ENCODE peak calls at places on chromosomes 2 and 18, in eight cellular contexts. One of them, this sample, is unnamed.

GRCh38 chr18:12376034-12376717 is 851 bp downstream of the AFG3L2 start:
- DNase-seq in glutamatergic neuron: peak
- DNase-seq in uterus: no peak
- DNase-seq in GM13976: peak
- DNase-seq in fibroblast of lung: peak
- DNase-seq in adrenal gland: peak
- DNase-seq in cardiac muscle cell: peak
- DNase-seq in bronchial epithelial cell: peak
- DNase-seq in this sample: no peak

GRCh38 chr2:225011585-225011984 is 30.7 kb downstream of the DOCK10 start:
- DNase-seq in glutamatergic neuron: no peak
- DNase-seq in uterus: no peak
- DNase-seq in GM13976: no peak
- DNase-seq in fibroblast of lung: no peak
- DNase-seq in adrenal gland: no peak
- DNase-seq in cardiac muscle cell: no peak
- DNase-seq in bronchial epithelial cell: peak
- DNase-seq in this sample: no peak

GRCh38 chr2:122077771-122078170 is 322.3 kb downstream of the TSN start:
- DNase-seq in glutamatergic neuron: no peak
- DNase-seq in uterus: no peak
- DNase-seq in GM13976: no peak
- DNase-seq in fibroblast of lung: no peak
- DNase-seq in adrenal gland: no peak
- DNase-seq in cardiac muscle cell: no peak
- DNase-seq in bronchial epithelial cell: no peak
- DNase-seq in this sample: no peak

GRCh38 chr2:215002500-215002899 is 135.9 kb downstream of the ABCA12 start:
- DNase-seq in glutamatergic neuron: no peak
- DNase-seq in uterus: no peak
- DNase-seq in GM13976: peak
- DNase-seq in fibroblast of lung: peak
- DNase-seq in adrenal gland: peak
- DNase-seq in cardiac muscle cell: peak
- DNase-seq in bronchial epithelial cell: peak
- DNase-seq in this sample: peak

GRCh38 chr2:128276878-128277675 is 41.6 kb downstream of the HS6ST1 start:
- DNase-seq in glutamatergic neuron: no peak
- DNase-seq in uterus: no peak
- DNase-seq in GM13976: no peak
- DNase-seq in fibroblast of lung: no peak
- DNase-seq in adrenal gland: no peak
- DNase-seq in cardiac muscle cell: no peak
- DNase-seq in bronchial epithelial cell: no peak
- DNase-seq in this sample: no peak

GRCh38 chr18:79069792-79070151 is 578 bp downstream of the ATP9B start:
- DNase-seq in glutamatergic neuron: no peak
- DNase-seq in uterus: no peak
- DNase-seq in GM13976: no peak
- DNase-seq in fibroblast of lung: no peak
- DNase-seq in adrenal gland: no peak
- DNase-seq in cardiac muscle cell: no peak
- DNase-seq in bronchial epithelial cell: peak
- DNase-seq in this sample: no peak

GRCh38 chr2:27627963-27628766 is 647 bp downstream of the CCDC121 start:
- DNase-seq in glutamatergic neuron: no peak
- DNase-seq in uterus: no peak
- DNase-seq in GM13976: no peak
- DNase-seq in fibroblast of lung: peak
- DNase-seq in adrenal gland: peak
- DNase-seq in cardiac muscle cell: peak
- DNase-seq in bronchial epithelial cell: peak
- DNase-seq in this sample: no peak

GRCh38 chr18:8890957-8891464 is 185.7 kb downstream of the MTCL1 start:
- DNase-seq in glutamatergic neuron: no peak
- DNase-seq in uterus: no peak
- DNase-seq in GM13976: no peak
- DNase-seq in fibroblast of lung: peak
- DNase-seq in adrenal gland: peak
- DNase-seq in cardiac muscle cell: no peak
- DNase-seq in bronchial epithelial cell: peak
- DNase-seq in this sample: no peak

GRCh38 chr2:120710256-120710655 is 25.4 kb upstream of the GLI2 start:
- DNase-seq in glutamatergic neuron: no peak
- DNase-seq in uterus: no peak
- DNase-seq in GM13976: no peak
- DNase-seq in fibroblast of lung: peak
- DNase-seq in adrenal gland: no peak
- DNase-seq in cardiac muscle cell: no peak
- DNase-seq in bronchial epithelial cell: no peak
- DNase-seq in this sample: no peak

GRCh38 chr18:62976227-62976626 is 260.9 kb downstream of the PHLPP1 start:
- DNase-seq in glutamatergic neuron: no peak
- DNase-seq in uterus: no peak
- DNase-seq in GM13976: no peak
- DNase-seq in fibroblast of lung: no peak
- DNase-seq in adrenal gland: no peak
- DNase-seq in cardiac muscle cell: no peak
- DNase-seq in bronchial epithelial cell: peak
- DNase-seq in this sample: no peak

GRCh38 chr2:69744456-69744855 is 2.5 kb downstream of the ANXA4 start:
- DNase-seq in glutamatergic neuron: no peak
- DNase-seq in uterus: no peak
- DNase-seq in GM13976: no peak
- DNase-seq in fibroblast of lung: no peak
- DNase-seq in adrenal gland: no peak
- DNase-seq in cardiac muscle cell: no peak
- DNase-seq in bronchial epithelial cell: no peak
- DNase-seq in this sample: no peak

GRCh38 chr2:231380307-231380706 is 15.2 kb upstream of the B3GNT7 start:
- DNase-seq in glutamatergic neuron: no peak
- DNase-seq in uterus: no peak
- DNase-seq in GM13976: no peak
- DNase-seq in fibroblast of lung: no peak
- DNase-seq in adrenal gland: no peak
- DNase-seq in cardiac muscle cell: no peak
- DNase-seq in bronchial epithelial cell: no peak
- DNase-seq in this sample: no peak

GRCh38 chr2:24919977-24920812 is at the start of gene ADCY3:
- DNase-seq in glutamatergic neuron: peak
- DNase-seq in uterus: peak
- DNase-seq in GM13976: peak
- DNase-seq in fibroblast of lung: peak
- DNase-seq in adrenal gland: peak
- DNase-seq in cardiac muscle cell: peak
- DNase-seq in bronchial epithelial cell: no peak
- DNase-seq in this sample: peak

GRCh38 chr2:207487650-207488315 is 42.0 kb upstream of the CREB1 start:
- DNase-seq in glutamatergic neuron: no peak
- DNase-seq in uterus: no peak
- DNase-seq in GM13976: no peak
- DNase-seq in fibroblast of lung: peak
- DNase-seq in adrenal gland: peak
- DNase-seq in cardiac muscle cell: no peak
- DNase-seq in bronchial epithelial cell: peak
- DNase-seq in this sample: no peak

GRCh38 chr18:65750421-65751144 is at the start of gene CDH7:
- DNase-seq in glutamatergic neuron: peak
- DNase-seq in uterus: no peak
- DNase-seq in GM13976: no peak
- DNase-seq in fibroblast of lung: no peak
- DNase-seq in adrenal gland: no peak
- DNase-seq in cardiac muscle cell: peak
- DNase-seq in bronchial epithelial cell: no peak
- DNase-seq in this sample: no peak

GRCh38 chr2:240791211-240791800 is 28.7 kb downstream of the KIF1A start:
- DNase-seq in glutamatergic neuron: peak
- DNase-seq in uterus: no peak
- DNase-seq in GM13976: no peak
- DNase-seq in fibroblast of lung: no peak
- DNase-seq in adrenal gland: no peak
- DNase-seq in cardiac muscle cell: no peak
- DNase-seq in bronchial epithelial cell: no peak
- DNase-seq in this sample: no peak

GRCh38 chr2:239747771-239748170 is 277.4 kb downstream of the NDUFA10 start:
- DNase-seq in glutamatergic neuron: no peak
- DNase-seq in uterus: no peak
- DNase-seq in GM13976: no peak
- DNase-seq in fibroblast of lung: no peak
- DNase-seq in adrenal gland: no peak
- DNase-seq in cardiac muscle cell: no peak
- DNase-seq in bronchial epithelial cell: no peak
- DNase-seq in this sample: no peak

GRCh38 chr2:46913471-46914381 is 1.9 kb downstream of the MCFD2 start:
- DNase-seq in glutamatergic neuron: no peak
- DNase-seq in uterus: no peak
- DNase-seq in GM13976: no peak
- DNase-seq in fibroblast of lung: peak
- DNase-seq in adrenal gland: peak
- DNase-seq in cardiac muscle cell: no peak
- DNase-seq in bronchial epithelial cell: peak
- DNase-seq in this sample: no peak

GRCh38 chr2:142130111-142131015 is 453 bp downstream of the LRP1B start:
- DNase-seq in glutamatergic neuron: peak
- DNase-seq in uterus: peak
- DNase-seq in GM13976: peak
- DNase-seq in fibroblast of lung: peak
- DNase-seq in adrenal gland: peak
- DNase-seq in cardiac muscle cell: peak
- DNase-seq in bronchial epithelial cell: peak
- DNase-seq in this sample: peak

GRCh38 chr2:113157108-113157896 is 16.5 kb upstream of the PSD4 start:
- DNase-seq in glutamatergic neuron: peak
- DNase-seq in uterus: no peak
- DNase-seq in GM13976: peak
- DNase-seq in fibroblast of lung: peak
- DNase-seq in adrenal gland: peak
- DNase-seq in cardiac muscle cell: peak
- DNase-seq in bronchial epithelial cell: peak
- DNase-seq in this sample: peak

GRCh38 chr18:22349317-22349898 is 68.3 kb downstream of the CTAGE1 start:
- DNase-seq in glutamatergic neuron: no peak
- DNase-seq in uterus: peak
- DNase-seq in GM13976: no peak
- DNase-seq in fibroblast of lung: peak
- DNase-seq in adrenal gland: no peak
- DNase-seq in cardiac muscle cell: no peak
- DNase-seq in bronchial epithelial cell: no peak
- DNase-seq in this sample: no peak

GRCh38 chr18:43350176-43350575 is 72.9 kb upstream of the SYT4 start:
- DNase-seq in glutamatergic neuron: no peak
- DNase-seq in uterus: no peak
- DNase-seq in GM13976: no peak
- DNase-seq in fibroblast of lung: no peak
- DNase-seq in adrenal gland: no peak
- DNase-seq in cardiac muscle cell: no peak
- DNase-seq in bronchial epithelial cell: no peak
- DNase-seq in this sample: no peak

GRCh38 chr2:153575171-153575853 is 96.8 kb upstream of the RPRM start:
- DNase-seq in glutamatergic neuron: no peak
- DNase-seq in uterus: no peak
- DNase-seq in GM13976: no peak
- DNase-seq in fibroblast of lung: no peak
- DNase-seq in adrenal gland: no peak
- DNase-seq in cardiac muscle cell: no peak
- DNase-seq in bronchial epithelial cell: no peak
- DNase-seq in this sample: no peak
- TF ChIP-seq CTCF in glutamatergic neuron: no peak
- TF ChIP-seq CTCF in uterus: no peak
- TF ChIP-seq CTCF in GM13976: peak
- TF ChIP-seq CTCF in fibroblast of lung: no peak
- TF ChIP-seq CTCF in adrenal gland: no peak
- TF ChIP-seq CTCF in cardiac muscle cell: no peak
- TF ChIP-seq CTCF in bronchial epithelial cell: no peak
- TF ChIP-seq CTCF in this sample: peak

DNA sequence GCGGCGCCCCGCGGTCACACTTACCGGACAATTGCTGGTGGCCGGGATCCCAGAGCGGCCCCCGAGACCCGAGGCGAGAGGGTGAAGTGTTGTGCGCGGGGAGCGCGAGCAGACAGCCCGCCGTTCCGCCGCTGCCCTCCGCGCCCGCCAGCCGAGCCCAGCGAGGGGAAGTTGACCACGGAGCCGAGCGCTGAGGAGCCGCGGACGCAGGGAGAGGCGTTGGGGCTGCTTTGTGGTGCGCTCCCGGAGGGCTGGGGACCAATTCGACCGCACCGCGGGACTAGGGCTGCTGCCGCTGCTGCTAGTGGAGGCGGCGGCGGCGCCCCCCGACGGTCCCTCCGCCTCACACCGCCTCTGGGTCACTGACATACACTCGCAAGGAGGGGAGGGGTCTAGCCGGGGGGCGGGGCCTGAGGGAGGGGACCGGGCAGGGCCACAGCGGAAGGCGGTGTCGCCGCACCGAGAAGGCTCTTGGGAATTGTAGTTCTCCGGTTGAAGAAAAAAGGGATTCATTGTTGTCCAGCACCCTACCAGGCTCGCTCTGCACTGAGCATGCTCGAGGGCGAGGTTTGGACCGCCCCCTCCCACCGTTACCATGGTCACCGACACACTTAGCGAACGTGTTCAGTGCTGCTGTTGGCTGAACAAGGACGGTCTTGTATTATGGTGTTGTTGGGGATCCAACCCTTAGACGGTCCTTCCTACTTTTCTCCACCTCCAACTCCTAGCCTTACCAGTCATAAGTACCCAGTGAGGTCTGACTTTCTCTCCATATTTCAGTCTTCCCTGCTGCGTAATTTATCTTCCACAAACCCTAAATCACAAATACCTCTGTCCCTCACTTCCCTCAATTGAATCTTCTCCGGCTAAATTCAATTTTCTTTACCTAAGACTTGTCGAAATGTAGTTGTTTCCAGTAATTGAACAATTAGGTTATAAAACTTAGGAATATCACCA is at the start of gene PELI1:
- DNase-seq in glutamatergic neuron: peak
- DNase-seq in uterus: peak
- DNase-seq in GM13976: peak
- DNase-seq in fibroblast of lung: peak
- DNase-seq in adrenal gland: peak
- DNase-seq in cardiac muscle cell: peak
- DNase-seq in bronchial epithelial cell: peak
- DNase-seq in this sample: peak
- TF ChIP-seq CTCF in glutamatergic neuron: no peak
- TF ChIP-seq CTCF in uterus: no peak
- TF ChIP-seq CTCF in GM13976: peak
- TF ChIP-seq CTCF in fibroblast of lung: no peak
- TF ChIP-seq CTCF in adrenal gland: peak
- TF ChIP-seq CTCF in cardiac muscle cell: peak
- TF ChIP-seq CTCF in bronchial epithelial cell: peak
- TF ChIP-seq CTCF in this sample: peak

GRCh38 chr2:55157474-55157884 is 74.6 kb downstream of the CLHC1 start:
- DNase-seq in glutamatergic neuron: no peak
- DNase-seq in uterus: no peak
- DNase-seq in GM13976: no peak
- DNase-seq in fibroblast of lung: peak
- DNase-seq in adrenal gland: peak
- DNase-seq in cardiac muscle cell: no peak
- DNase-seq in bronchial epithelial cell: no peak
- DNase-seq in this sample: no peak
- TF ChIP-seq CTCF in glutamatergic neuron: no peak
- TF ChIP-seq CTCF in uterus: no peak
- TF ChIP-seq CTCF in GM13976: no peak
- TF ChIP-seq CTCF in fibroblast of lung: peak
- TF ChIP-seq CTCF in adrenal gland: peak
- TF ChIP-seq CTCF in cardiac muscle cell: no peak
- TF ChIP-seq CTCF in bronchial epithelial cell: no peak
- TF ChIP-seq CTCF in this sample: no peak

GRCh38 chr18:6874316-6874715 is 144.8 kb downstream of the ARHGAP28 start:
- DNase-seq in glutamatergic neuron: no peak
- DNase-seq in uterus: no peak
- DNase-seq in GM13976: no peak
- DNase-seq in fibroblast of lung: peak
- DNase-seq in adrenal gland: no peak
- DNase-seq in cardiac muscle cell: no peak
- DNase-seq in bronchial epithelial cell: no peak
- DNase-seq in this sample: no peak
- TF ChIP-seq CTCF in glutamatergic neuron: no peak
- TF ChIP-seq CTCF in uterus: no peak
- TF ChIP-seq CTCF in GM13976: no peak
- TF ChIP-seq CTCF in fibroblast of lung: no peak
- TF ChIP-seq CTCF in adrenal gland: no peak
- TF ChIP-seq CTCF in cardiac muscle cell: peak
- TF ChIP-seq CTCF in bronchial epithelial cell: no peak
- TF ChIP-seq CTCF in this sample: no peak

This sample was measured in GM13977.